ENCODE peak calls at places on chromosomes 11 and 22, in seven cellular contexts. B is GM20000; I is stimulated activated naive CD4-positive, alpha-beta T cell; T is naive thymus-derived CD4-positive, alpha-beta T cell; C is AG10803; Z is kidney epithelial cell; Q is stimulated activated CD4-positive, alpha-beta T cell treated with anti-CD3 and anti-CD28 coated beads, Interleukin-2, amount 100 ng/mL, for 24 hours. D is an unnamed sample.
A peak's percentile ranks its signal among the peaks of the same experiment; 100 is the strongest.

GRCh38 chr11:71252782-71253730 is 679 bp upstream of the SHANK2 start:
- DNase-seq in T (no peak), C (peak; percentile 63), I (no peak), Z (peak; percentile 89), B (no peak), Q (no peak), D (peak; percentile 88)

GRCh38 chr11:20839231-20839630 is 169.8 kb downstream of the NELL1 start:
- DNase-seq in Z (no peak), B (no peak), Q (no peak), C (no peak), I (no peak), T (no peak), D (no peak)

GRCh38 chr11:102309621-102310541 is 7.4 kb upstream of the BIRC3 start:
- DNase-seq in Q (no peak), B (no peak), C (no peak), T (no peak), I (no peak), Z (no peak), D (no peak)

GRCh38 chr11:76653674-76654309 is 16.8 kb downstream of the LRRC32 start:
- DNase-seq in B (no peak), Q (no peak), Z (no peak), I (no peak), T (no peak), C (peak; percentile 94), D (no peak)

GRCh38 chr22:48658871-48659270 is 1168.8 kb downstream of the BRD1 start:
- DNase-seq in Z (no peak), Q (no peak), C (no peak), I (no peak), B (no peak), T (no peak), D (no peak)

GRCh38 chr22:42326786-42327185 is 56.3 kb upstream of the TCF20 start:
- DNase-seq in Z (no peak), C (no peak), B (no peak), T (no peak), Q (no peak), I (no peak), D (peak; percentile 23)

GRCh38 chr11:114738954-114739353 is 60.6 kb downstream of the NXPE2 start:
- DNase-seq in Z (peak; percentile 26), C (peak; percentile 56), Q (peak; percentile 51), B (peak; percentile 37), T (no peak), I (no peak), D (peak; percentile 65)

GRCh38 chr11:35618497-35619029 is 303 bp downstream of the FJX1 start:
- DNase-seq in Q (peak; percentile 42), B (peak; percentile 79), C (no peak), T (peak; percentile 6), Z (no peak), I (no peak), D (peak; percentile 10)

GRCh38 chr11:126231725-126232459 is 20.3 kb downstream of the FAM118B start:
- DNase-seq in Z (no peak), I (no peak), B (no peak), Q (no peak), C (peak; percentile 51), T (no peak), D (peak; percentile 3)

GRCh38 chr22:22773979-22774738 is 113.5 kb upstream of the IGLL5 start:
- DNase-seq in T (no peak), B (peak; percentile 38), C (no peak), Z (no peak), I (no peak), Q (no peak), D (no peak)

GRCh38 chr11:131169057-131169456 is 201.4 kb upstream of the NTM start:
- DNase-seq in I (no peak), Z (no peak), Q (no peak), C (no peak), T (no peak), B (no peak), D (no peak)

GRCh38 chr22:19643448-19644313 is 70.6 kb upstream of the SEPTIN5 start:
- DNase-seq in B (no peak), I (no peak), Q (no peak), Z (no peak), T (no peak), C (no peak), D (no peak)

GRCh38 chr11:27977031-27977430 is 130.9 kb downstream of the KIF18A start:
- DNase-seq in T (no peak), Q (no peak), I (no peak), Z (peak; percentile 82), C (peak; percentile 35), B (no peak), D (peak; percentile 50)

GRCh38 chr11:126361400-126361799 is 5.9 kb downstream of the ST3GAL4 start:
- DNase-seq in Z (no peak), Q (no peak), C (no peak), B (no peak), T (no peak), I (no peak), D (no peak)

GRCh38 chr11:61092280-61092766 is 10.0 kb upstream of the CD5 start:
- DNase-seq in Q (peak; percentile 70), I (no peak), B (peak; percentile 65), T (no peak), Z (no peak), C (no peak), D (no peak)

GRCh38 chr11:125593113-125593761 is 585 bp downstream of the STT3A start:
- DNase-seq in I (no peak), B (peak; percentile 7), C (peak; percentile 30), Q (peak; percentile 26), Z (no peak), T (no peak), D (peak; percentile 30)

GRCh38 chr11:45919806-45920530 is 2.3 kb upstream of the PEX16 start:
- DNase-seq in C (no peak), T (no peak), Z (no peak), I (no peak), B (no peak), Q (no peak), D (no peak)

GRCh38 chr11:95230054-95231034 is 658 bp downstream of the SESN3 start:
- DNase-seq in C (no peak), Z (no peak), T (peak; percentile 24), I (peak; percentile 37), Q (peak; percentile 41), B (peak; percentile 16), D (peak; percentile 26)

GRCh38 chr11:111729441-111729840 is 36.7 kb downstream of the PPP2R1B start:
- DNase-seq in B (no peak), I (no peak), T (no peak), C (no peak), Z (no peak), Q (no peak), D (no peak)

GRCh38 chr11:57778318-57779037 is 16.9 kb downstream of the CTNND1 start:
- DNase-seq in Q (no peak), C (peak; percentile 99), I (no peak), T (no peak), Z (peak; percentile 95), B (no peak), D (peak; percentile 93)

GRCh38 chr11:6667733-6668374 is 12.2 kb upstream of the DCHS1 start:
- DNase-seq in T (peak; percentile 38), I (peak; percentile 18), C (peak; percentile 40), B (no peak), Q (no peak), Z (no peak), D (peak; percentile 27)

GRCh38 chr11:126989942-126990715 is 10.4 kb downstream of the KIRREL3 start:
- DNase-seq in T (peak; percentile 25), B (peak; percentile 79), C (peak; percentile 79), I (no peak), Z (no peak), Q (peak; percentile 71), D (peak; percentile 31)

GRCh38 chr11:44016129-44016528 is 31.7 kb upstream of the ACCSL start:
- DNase-seq in Q (no peak), T (no peak), B (no peak), Z (no peak), C (peak; percentile 89), I (no peak), D (no peak)

GRCh38 chr11:113119074-113119473 is 157.9 kb downstream of the NCAM1 start:
- DNase-seq in B (no peak), Z (no peak), Q (no peak), C (peak; percentile 28), I (no peak), T (no peak), D (no peak)

GRCh38 chr11:69274531-69275016 is 19.4 kb upstream of the MYEOV start:
- DNase-seq in C (no peak), T (no peak), B (no peak), I (no peak), Z (no peak), Q (no peak), D (peak; percentile 97)

GRCh38 chr11:133787379-133788103 is 57.8 kb downstream of the SPATA19 start:
- DNase-seq in Q (peak; percentile 15), T (no peak), B (no peak), C (no peak), I (no peak), Z (no peak), D (no peak)

GRCh38 chr11:57546869-57547518 is 9.6 kb downstream of the SMTNL1 start:
- DNase-seq in Z (no peak), Q (no peak), B (peak; percentile 70), I (no peak), C (peak; percentile 25), T (no peak), D (peak; percentile 50)

GRCh38 chr11:112797653-112798293 is 163.4 kb upstream of the NCAM1 start:
- DNase-seq in C (peak; percentile 20), Z (no peak), Q (peak; percentile 24), B (peak; percentile 44), I (no peak), T (no peak), D (peak; percentile 31)

GRCh38 chr11:45171550-45171949 is 25.1 kb downstream of the PRDM11 start:
- DNase-seq in T (no peak), Z (no peak), C (no peak), Q (no peak), B (no peak), I (no peak), D (no peak)

GRCh38 chr22:17302616-17303015 is 66.6 kb upstream of the CECR2 start:
- DNase-seq in T (no peak), I (no peak), C (no peak), Q (no peak), Z (no peak), B (no peak), D (no peak)

GRCh38 chr11:7014118-7014517 is 6.0 kb downstream of the ZNF214 start:
- DNase-seq in Q (no peak), C (no peak), T (no peak), B (no peak), Z (no peak), I (no peak), D (no peak)

GRCh38 chr11:10385696-10386095 is 69.4 kb upstream of the AMPD3 start:
- DNase-seq in I (no peak), C (peak; percentile 95), B (no peak), Z (no peak), Q (no peak), T (no peak), D (no peak)

GRCh38 chr11:67053896-67054850 is 2.5 kb upstream of the RHOD start:
- DNase-seq in T (peak; percentile 36), Z (no peak), C (peak; percentile 52), I (peak; percentile 1), B (peak; percentile 86), Q (peak; percentile 60), D (peak; percentile 88)

GRCh38 chr11:80136991-80137390 is 696.2 kb upstream of the TENM4 start:
- DNase-seq in C (no peak), B (no peak), I (no peak), Z (peak; percentile 60), Q (no peak), T (no peak), D (no peak)

GRCh38 chr22:21927174-21927823 is 25.3 kb downstream of the PPM1F start:
- DNase-seq in I (no peak), C (no peak), B (no peak), Z (no peak), Q (no peak), T (no peak), D (no peak)

GRCh38 chr11:107018902-107019493 is 722 bp upstream of the GUCY1A2 start:
- DNase-seq in T (no peak), B (peak; percentile 73), Q (peak; percentile 4), C (peak; percentile 57), Z (no peak), I (no peak), D (peak; percentile 41)

GRCh38 chr11:1837171-1838076 is 1.4 kb upstream of the TNNI2 start:
- DNase-seq in T (peak; percentile 82), Q (peak; percentile 82), I (peak; percentile 49), B (peak; percentile 95), Z (no peak), C (peak; percentile 32), D (peak; percentile 23)

D was measured in bronchial epithelial cell.